ENCODE peak calls at places on chromosomes 5 and 9, in seven cellular contexts. L is activated effector memory CD4-positive, alpha-beta T cell treated with anti-CD3 and anti-CD28 coated beads, Interleukin-2, amount 50 U/mL, for 16 hours; P is COR-L47; W is HT-29; J is progenitor cell of endocrine pancreas; Y is NCI-H1105 treated with DMSO at 0.1 percent for 48 hours; T is neuronal stem cell. X is an unnamed sample.

GRCh38 chr9:69195681-69196080 is 21.6 kb downstream of the TJP2 start:
- DNase-seq in P (no peak), W (no peak), J (no peak), T (no peak), Y (no peak), L (no peak), X (no peak)

GRCh38 chr9:113416149-113416726 is 5.7 kb downstream of the C9orf43 start:
- DNase-seq in T (no peak), J (no peak), Y (no peak), L (no peak), W (no peak), P (no peak), X (no peak)

GRCh38 chr5:52878671-52879070 is 91.0 kb downstream of the ITGA1 start:
- DNase-seq in L (no peak), Y (peak; percentile 9), T (no peak), J (no peak), P (no peak), W (no peak), X (peak; percentile 20)

GRCh38 chr9:15293727-15294405 is 13.2 kb downstream of the TTC39B start:
- DNase-seq in T (no peak), Y (no peak), J (no peak), L (no peak), P (no peak), W (no peak), X (no peak)

GRCh38 chr5:79983618-79984017 is 7.4 kb downstream of the MTX3 start:
- DNase-seq in J (no peak), W (no peak), Y (no peak), L (no peak), P (no peak), T (no peak), X (no peak)

GRCh38 chr9:134144801-134145200 is 8.9 kb downstream of the WDR5 start:
- DNase-seq in Y (no peak), J (no peak), T (no peak), L (no peak), W (no peak), P (no peak), X (no peak)

GRCh38 chr5:59810041-59810440 is 83.5 kb downstream of the PDE4D start:
- DNase-seq in W (peak; percentile 84), T (peak; percentile 70), L (peak; percentile 87), Y (peak; percentile 41), P (peak; percentile 69), J (peak; percentile 51), X (no peak)

GRCh38 chr9:126965541-126966428 is 51.2 kb downstream of the RALGPS1 start:
- DNase-seq in J (no peak), P (peak; percentile 26), Y (no peak), L (peak; percentile 69), T (peak; percentile 20), W (peak; percentile 54), X (no peak)

GRCh38 chr5:96816430-96816939 is 8.7 kb upstream of the ERAP1 start:
- DNase-seq in J (no peak), L (peak; percentile 79), W (no peak), P (no peak), Y (no peak), T (no peak), X (no peak)

GRCh38 chr5:143491644-143492043 is 88.2 kb upstream of the NR3C1 start:
- DNase-seq in L (no peak), J (no peak), Y (no peak), W (no peak), T (no peak), P (no peak), X (no peak)

GRCh38 chr9:107483666-107484065 is 5.9 kb downstream of the KLF4 start:
- DNase-seq in L (no peak), Y (no peak), T (no peak), P (no peak), W (no peak), J (no peak), X (no peak)

GRCh38 chr9:15430920-15431844 is 8.5 kb downstream of the SNAPC3 start:
- DNase-seq in P (no peak), Y (no peak), L (no peak), J (no peak), W (peak; percentile 30), T (no peak), X (peak; percentile 81)

GRCh38 chr9:69932901-69933300 is 110.7 kb upstream of the MAMDC2 start:
- DNase-seq in J (no peak), L (no peak), P (no peak), Y (no peak), T (no peak), W (peak; percentile 80), X (no peak)

GRCh38 chr5:73412597-73412988 is 36.0 kb downstream of the FOXD1 start:
- DNase-seq in P (no peak), L (no peak), T (no peak), J (no peak), Y (no peak), W (no peak), X (no peak)

GRCh38 chr9:126832440-126832839 is 27.6 kb downstream of the ZBTB43 start:
- DNase-seq in W (no peak), P (no peak), L (no peak), Y (no peak), T (no peak), J (no peak), X (no peak)

GRCh38 chr9:119272500-119273211 is 96.6 kb downstream of the BRINP1 start:
- DNase-seq in P (no peak), Y (no peak), T (no peak), L (no peak), J (no peak), W (no peak), X (no peak)

GRCh38 chr5:36874465-36874864 is 2.1 kb upstream of the NIPBL start:
- DNase-seq in P (no peak), L (no peak), T (no peak), J (no peak), W (peak; percentile 22), Y (no peak), X (no peak)

GRCh38 chr5:154755361-154756202 is at the start of gene LARP1:
- DNase-seq in T (peak; percentile 45), L (peak; percentile 80), P (peak; percentile 48), W (peak; percentile 35), J (peak; percentile 24), Y (no peak), X (no peak)

GRCh38 chr5:130571076-130571475 is 594.0 kb downstream of the HINT1 start:
- DNase-seq in W (no peak), P (no peak), Y (no peak), J (no peak), L (no peak), T (no peak), X (no peak)

GRCh38 chr9:121895836-121896544 is 197.1 kb downstream of the TTLL11 start:
- DNase-seq in P (no peak), Y (no peak), T (no peak), L (no peak), J (no peak), W (peak; percentile 13), X (no peak)

GRCh38 chr5:146047396-146047795 is 58.0 kb downstream of the PLAC8L1 start:
- DNase-seq in Y (no peak), J (no peak), P (no peak), T (no peak), W (peak; percentile 89), L (no peak), X (no peak)

GRCh38 chr5:77087484-77088291 is 603 bp upstream of the ZBED3 start:
- DNase-seq in L (no peak), Y (no peak), W (no peak), P (peak; percentile 42), T (peak; percentile 6), J (peak; percentile 12), X (no peak)

GRCh38 chr5:134634227-134634626 is 1.6 kb upstream of the SAR1B start:
- DNase-seq in P (no peak), W (no peak), L (no peak), J (no peak), Y (no peak), T (no peak), X (no peak)

GRCh38 chr9:18632624-18633407 is 158.9 kb downstream of the ADAMTSL1 start:
- DNase-seq in T (no peak), J (no peak), L (no peak), P (no peak), W (no peak), Y (no peak), X (no peak)

GRCh38 chr9:33130501-33130900 is 36.6 kb downstream of the B4GALT1 start:
- DNase-seq in T (no peak), W (peak; percentile 64), P (no peak), J (no peak), L (peak; percentile 60), Y (no peak), X (no peak)

GRCh38 chr9:132631685-132632084 is 38.1 kb downstream of the DDX31 start:
- DNase-seq in T (no peak), P (no peak), Y (no peak), W (no peak), J (no peak), L (no peak), X (no peak)

GRCh38 chr9:112761912-112762651 is 11.5 kb downstream of the SNX30 start:
- DNase-seq in W (no peak), Y (no peak), P (no peak), L (peak; percentile 2), T (no peak), J (no peak), X (no peak)

GRCh38 chr5:109484597-109484996 is 74.8 kb upstream of the PJA2 start:
- DNase-seq in T (no peak), J (no peak), Y (no peak), L (no peak), W (no peak), P (no peak), X (no peak)

GRCh38 chr5:136639616-136640015 is 274.3 kb upstream of the TRPC7 start:
- DNase-seq in T (no peak), Y (no peak), J (no peak), P (no peak), L (no peak), W (no peak), X (no peak)

GRCh38 chr5:68332546-68332945 is 117.0 kb downstream of the PIK3R1 start:
- DNase-seq in J (no peak), Y (no peak), T (no peak), L (no peak), W (peak; percentile 46), P (no peak), X (no peak)

GRCh38 chr5:99029172-99029571 is 100.4 kb upstream of the CHD1 start:
- DNase-seq in L (no peak), T (no peak), P (no peak), W (no peak), J (no peak), Y (no peak), X (no peak)

GRCh38 chr5:154384480-154385235 is 61.1 kb upstream of the SAP30L start:
- DNase-seq in Y (no peak), L (no peak), W (no peak), T (no peak), J (no peak), P (no peak), X (peak; percentile 54)

GRCh38 chr9:8718121-8718725 is 918.6 kb upstream of the DMAC1 start:
- DNase-seq in W (no peak), Y (no peak), J (no peak), L (no peak), P (peak; percentile 6), T (no peak), X (no peak)

X was measured in DMS79.